ENCODE peak calls at places on chromosomes 1 and 21, in six cellular contexts. L is activated T-helper 1 cell treated with Interleukin-2 at 50 U/mL for 16 hours, E is A549, N is occipital lobe, V is WTC11, S is iris pigment epithelial cell. M is an unnamed sample.

GRCh38 chr1:214326406-214326805 is 45.4 kb downstream of the SMYD2 start:
- DNase-seq in S (no peak), V (no peak), E (no peak), N (no peak), L (no peak), M (no peak)

GRCh38 chr21:46390603-46391545 is 66.9 kb downstream of the PCNT start:
- DNase-seq in L (no peak), E (no peak), N (no peak), V (no peak), S (no peak), M (no peak)

GRCh38 chr1:201582261-201582951 is 43.5 kb downstream of the NAV1 start:
- DNase-seq in S (peak), V (no peak), E (no peak), L (no peak), N (no peak), M (no peak)

GRCh38 chr1:7641587-7642417 is 129.3 kb upstream of the VAMP3 start:
- DNase-seq in E (peak), L (no peak), N (no peak), S (no peak), V (no peak), M (no peak)

GRCh38 chr1:7207875-7208646 is 422.8 kb downstream of the CAMTA1 start:
- DNase-seq in V (peak), L (no peak), E (peak), S (peak), N (peak), M (peak)

GRCh38 chr1:2352341-2353214 is 38.8 kb downstream of the MORN1 start:
- DNase-seq in N (no peak), V (no peak), E (no peak), L (no peak), S (no peak), M (no peak)

GRCh38 chr1:207316622-207317510 is 4.6 kb upstream of the CD55 start:
- DNase-seq in S (peak), E (no peak), N (no peak), V (no peak), L (no peak), M (no peak)

GRCh38 chr1:93960641-93961147 is 51.5 kb upstream of the GCLM start:
- DNase-seq in V (no peak), L (no peak), S (peak), E (no peak), N (no peak), M (peak)

GRCh38 chr1:32335951-32336867 is at the start of gene MARCKSL1:
- DNase-seq in V (peak), E (peak), L (peak), S (peak), N (peak), M (peak)

GRCh38 chr1:92854386-92854785 is 22.5 kb downstream of the RPL5 start:
- DNase-seq in V (no peak), S (no peak), N (no peak), L (no peak), E (no peak), M (no peak)

GRCh38 chr21:41659791-41660560 is 106.9 kb downstream of the RIPK4 start:
- DNase-seq in L (no peak), S (peak), N (no peak), V (no peak), E (no peak), M (no peak)

GRCh38 chr1:77506771-77507170 is 175.7 kb downstream of the ZZZ3 start:
- DNase-seq in V (no peak), N (no peak), L (no peak), S (no peak), E (no peak), M (no peak)

GRCh38 chr1:23634840-23635642 is 56.6 kb upstream of the RPL11 start:
- DNase-seq in E (peak), V (peak), S (peak), N (peak), L (no peak), M (peak)

GRCh38 chr1:54287821-54288220 is 87.9 kb downstream of the MRPL37 start:
- DNase-seq in N (no peak), L (no peak), V (no peak), S (no peak), E (no peak), M (no peak)

GRCh38 chr1:194857413-194857812 is 1671.0 kb upstream of the B3GALT2 start:
- DNase-seq in V (no peak), E (no peak), N (no peak), S (no peak), L (no peak), M (no peak)

GRCh38 chr1:199700551-199700950 is 327.0 kb upstream of the NR5A2 start:
- DNase-seq in V (no peak), E (no peak), N (no peak), S (no peak), L (no peak), M (no peak)

GRCh38 chr1:10387611-10388386 is 11.1 kb upstream of the PGD start:
- DNase-seq in L (no peak), S (peak), V (no peak), E (peak), N (no peak), M (no peak)

GRCh38 chr21:33799378-33800090 is 116.1 kb downstream of the ATP5PO start:
- DNase-seq in L (no peak), E (no peak), N (no peak), S (no peak), V (no peak), M (no peak)

GRCh38 chr1:160046494-160047115 is 14.8 kb upstream of the PIGM start:
- DNase-seq in L (no peak), V (peak), E (peak), S (peak), N (peak), M (peak)

GRCh38 chr21:35266546-35266945 is 217.4 kb upstream of the RUNX1 start:
- DNase-seq in E (no peak), L (no peak), S (peak), V (no peak), N (no peak), M (no peak)

GRCh38 chr1:229342902-229343587 is at the start of gene CCSAP:
- DNase-seq in S (peak), N (peak), V (peak), L (peak), E (peak), M (peak)

GRCh38 chr1:86156571-86157455 is at the start of gene COL24A1:
- DNase-seq in V (peak), E (no peak), N (peak), S (peak), L (no peak), M (peak)

GRCh38 chr1:213657040-213657439 is 330.7 kb upstream of the PROX1 start:
- DNase-seq in V (no peak), N (no peak), E (no peak), L (no peak), S (no peak), M (no peak)

GRCh38 chr1:219058891-219059820 is 114.5 kb upstream of the LYPLAL1 start:
- DNase-seq in E (no peak), N (no peak), L (no peak), V (no peak), S (peak), M (no peak)

GRCh38 chr1:99748419-99748818 is 18.0 kb downstream of the FRRS1 start:
- DNase-seq in V (no peak), E (no peak), S (no peak), N (no peak), L (no peak), M (no peak)

GRCh38 chr21:36567216-36567917 is 87.4 kb upstream of the CLDN14 start:
- DNase-seq in S (no peak), N (no peak), E (no peak), L (no peak), V (no peak), M (peak)

GRCh38 chr1:19925342-19926070 is 2.1 kb upstream of the PLA2G2E start:
- DNase-seq in L (no peak), N (no peak), S (no peak), E (no peak), V (no peak), M (no peak)